ENCODE peak calls at places on chromosomes 11 and 22, in nine cellular contexts. X is A673; Y is hypothalamus; M is cardiac muscle cell; O is progenitor cell of endocrine pancreas; V is activated naive CD8-positive, alpha-beta T cell treated with anti-CD3 and anti-CD28 coated beads, Interleukin-2, amount 10 ng/mL, durations not matched to agents 7 days and 5 days; U is cardiac septum; E is NCI-H510A treated with DMSO at 0.1 percent for 48 hours; W is right atrium auricular region. C is an unnamed sample.

GRCh38 chr11:7665473-7666291 is 7.6 kb downstream of the CYB5R2 start:
- DNase-seq in X (peak), Y (peak), M (peak), O (peak), V (peak), U (peak), E (peak), W (peak), C (peak)

GRCh38 chr22:19991645-19992451 is 24.8 kb downstream of the ARVCF start:
- DNase-seq in X (no peak), Y (peak), M (no peak), O (no peak), V (no peak), U (no peak), E (no peak), W (no peak), C (no peak)

GRCh38 chr11:4626207-4627105 is 10.8 kb upstream of the OR51D1 start:
- DNase-seq in X (peak), Y (no peak), M (peak), O (peak), V (no peak), U (no peak), E (peak), W (no peak), C (peak)

GRCh38 chr11:115439385-115439784 is 64.8 kb downstream of the CADM1 start:
- DNase-seq in X (no peak), Y (no peak), M (no peak), O (no peak), V (no peak), U (no peak), E (no peak), W (no peak), C (no peak)

GRCh38 chr22:37062657-37063381 is 11.3 kb downstream of the KCTD17 start:
- DNase-seq in X (no peak), Y (no peak), M (no peak), O (no peak), V (no peak), U (no peak), E (no peak), W (no peak), C (no peak)

GRCh38 chr22:21032037-21032842 is at the start of gene SLC7A4:
- DNase-seq in X (no peak), Y (no peak), M (no peak), O (no peak), V (no peak), U (no peak), E (no peak), W (no peak), C (no peak)

GRCh38 chr11:97739892-97740782 is 1280.6 kb upstream of the CNTN5 start:
- DNase-seq in X (peak), Y (no peak), M (peak), O (no peak), V (no peak), U (no peak), E (no peak), W (no peak), C (peak)

GRCh38 chr11:6799402-6799801 is at the start of gene OR6A2:
- DNase-seq in X (peak), Y (no peak), M (no peak), O (no peak), V (no peak), U (no peak), E (no peak), W (no peak), C (no peak)

GRCh38 chr22:29478326-29479276 is 1.4 kb upstream of the NEFH start:
- DNase-seq in X (peak), Y (no peak), M (peak), O (no peak), V (peak), U (no peak), E (peak), W (no peak), C (no peak)

GRCh38 chr11:22337571-22338464 is at the start of gene SLC17A6:
- DNase-seq in X (peak), Y (no peak), M (peak), O (peak), V (no peak), U (no peak), E (peak), W (no peak), C (peak)

GRCh38 chr11:12137938-12138731 is 27.7 kb downstream of the MICAL2 start:
- DNase-seq in X (no peak), Y (no peak), M (peak), O (no peak), V (no peak), U (no peak), E (no peak), W (no peak), C (peak)

GRCh38 chr22:46058591-46059519 is 81.9 kb upstream of the WNT7B start:
- DNase-seq in X (no peak), Y (no peak), M (no peak), O (no peak), V (peak), U (peak), E (no peak), W (no peak), C (no peak)

GRCh38 chr11:39304586-39304985 is 2154.9 kb downstream of the LRRC4C start:
- DNase-seq in X (peak), Y (no peak), M (no peak), O (no peak), V (no peak), U (no peak), E (no peak), W (no peak), C (no peak)

GRCh38 chr22:32329202-32329645 is 28.4 kb upstream of the RFPL3 start:
- DNase-seq in X (no peak), Y (no peak), M (no peak), O (no peak), V (no peak), U (no peak), E (no peak), W (peak), C (no peak)

GRCh38 chr11:44695169-44695833 is 31.5 kb upstream of the TSPAN18 start:
- DNase-seq in X (peak), Y (no peak), M (no peak), O (no peak), V (no peak), U (no peak), E (no peak), W (no peak), C (no peak)

GRCh38 chr11:132334769-132335280 is 964.4 kb downstream of the NTM start:
- DNase-seq in X (no peak), Y (no peak), M (no peak), O (no peak), V (no peak), U (no peak), E (no peak), W (peak), C (no peak)

GRCh38 chr11:100619484-100619883 is 67.6 kb upstream of the ARHGAP42 start:
- DNase-seq in X (peak), Y (no peak), M (peak), O (no peak), V (no peak), U (no peak), E (no peak), W (no peak), C (peak)

GRCh38 chr11:7592706-7593105 is 78.9 kb downstream of the PPFIBP2 start:
- DNase-seq in X (no peak), Y (no peak), M (peak), O (no peak), V (no peak), U (peak), E (no peak), W (peak), C (peak)

GRCh38 chr11:60835472-60835871 is 6.4 kb upstream of the CCDC86 start:
- DNase-seq in X (no peak), Y (no peak), M (no peak), O (no peak), V (no peak), U (no peak), E (no peak), W (no peak), C (no peak)

GRCh38 chr11:33615751-33616150 is 84.9 kb downstream of the C11orf91 start:
- DNase-seq in X (no peak), Y (no peak), M (no peak), O (no peak), V (no peak), U (no peak), E (no peak), W (no peak), C (no peak)

GRCh38 chr22:20111045-20111688 is 4.7 kb upstream of the RANBP1 start:
- DNase-seq in X (peak), Y (no peak), M (peak), O (no peak), V (peak), U (no peak), E (no peak), W (no peak), C (no peak)

GRCh38 chr11:27353593-27354358 is 9.2 kb downstream of the CCDC34 start:
- DNase-seq in X (no peak), Y (no peak), M (peak), O (no peak), V (no peak), U (no peak), E (no peak), W (no peak), C (peak)

GRCh38 chr11:64770120-64770519 is 8.2 kb downstream of the SF1 start:
- DNase-seq in X (no peak), Y (no peak), M (no peak), O (no peak), V (peak), U (peak), E (no peak), W (no peak), C (no peak)

GRCh38 chr11:11045156-11045670 is 187.4 kb upstream of the ZBED5 start:
- DNase-seq in X (no peak), Y (peak), M (no peak), O (no peak), V (no peak), U (no peak), E (no peak), W (no peak), C (no peak)

GRCh38 chr11:128061321-128061871 is 526.0 kb downstream of the ETS1 start:
- DNase-seq in X (no peak), Y (no peak), M (no peak), O (no peak), V (no peak), U (no peak), E (peak), W (no peak), C (no peak)

GRCh38 chr11:1333860-1334259 is 24.4 kb upstream of the TOLLIP start:
- DNase-seq in X (no peak), Y (no peak), M (no peak), O (no peak), V (no peak), U (no peak), E (no peak), W (no peak), C (no peak)

GRCh38 chr11:120231963-120232362 is 8.0 kb upstream of the POU2F3 start:
- DNase-seq in X (no peak), Y (no peak), M (no peak), O (no peak), V (no peak), U (no peak), E (no peak), W (no peak), C (peak)

GRCh38 chr11:117068303-117068860 is 29.8 kb downstream of the SIK3 start:
- DNase-seq in X (no peak), Y (peak), M (no peak), O (no peak), V (no peak), U (no peak), E (no peak), W (no peak), C (no peak)

GRCh38 chr22:32355760-32356159 is 1.9 kb upstream of the RFPL3 start:
- DNase-seq in X (no peak), Y (no peak), M (no peak), O (no peak), V (no peak), U (no peak), E (no peak), W (no peak), C (no peak)

GRCh38 chr11:113387605-113388211 is at the start of gene ANKK1:
- DNase-seq in X (no peak), Y (no peak), M (no peak), O (peak), V (no peak), U (no peak), E (no peak), W (no peak), C (no peak)

GRCh38 chr11:57792060-57792541 is 30.5 kb downstream of the CTNND1 start:
- DNase-seq in X (no peak), Y (no peak), M (peak), O (no peak), V (peak), U (peak), E (no peak), W (peak), C (no peak)

GRCh38 chr11:93842461-93842860 is 8.0 kb downstream of the VSTM5 start:
- DNase-seq in X (no peak), Y (no peak), M (peak), O (no peak), V (no peak), U (no peak), E (no peak), W (no peak), C (peak)